ENCODE peak calls at places on chromosomes 4 and X, in seven cellular contexts. U is HS-5; C is WERI-Rb-1; N is B cell; V is GM13976; I is fibroblast of the conjunctiva; O is activated CD8-positive, alpha-beta memory T cell treated with anti-CD3 and anti-CD28 coated beads for 48 hours. S is an unnamed sample.

GRCh38 chrX:104270916-104271512 is 16.3 kb upstream of the ESX1 start:
- DNase-seq in I (peak; percentile 22), N (no peak), V (peak; percentile 24), U (peak; percentile 3), O (no peak), C (peak; percentile 36), S (no peak)

GRCh38 chr4:76689079-76689817 is 208.7 kb downstream of the SOWAHB start:
- DNase-seq in O (no peak), N (peak; percentile 54), U (no peak), C (peak; percentile 73), V (peak; percentile 65), I (no peak), S (no peak)

GRCh38 chrX:18873189-18873791 is 110.6 kb downstream of the PHKA2 start:
- DNase-seq in O (no peak), C (no peak), U (peak; percentile 37), N (no peak), I (peak; percentile 50), V (no peak), S (no peak)

GRCh38 chr4:121189811-121190210 is 25.7 kb upstream of the TNIP3 start:
- DNase-seq in C (no peak), O (no peak), I (no peak), V (no peak), U (no peak), N (no peak), S (no peak)

GRCh38 chr4:169582203-169582602 is 30.2 kb downstream of the NEK1 start:
- DNase-seq in N (no peak), C (no peak), O (no peak), I (no peak), V (no peak), U (no peak), S (no peak)

GRCh38 chr4:141713771-141714445 is 77.5 kb downstream of the IL15 start:
- DNase-seq in C (no peak), N (no peak), U (peak; percentile 48), O (no peak), I (no peak), V (no peak), S (no peak)

GRCh38 chr4:4585012-4585670 is 43.3 kb upstream of the STX18 start:
- DNase-seq in N (no peak), V (no peak), U (peak; percentile 76), O (no peak), I (peak; percentile 52), C (no peak), S (no peak)

GRCh38 chrX:139058831-139059495 is 347.4 kb upstream of the FGF13 start:
- DNase-seq in U (peak; percentile 8), V (no peak), N (no peak), C (no peak), O (no peak), I (no peak), S (no peak)

GRCh38 chrX:150451953-150452352 is 88.8 kb downstream of the MAMLD1 start:
- DNase-seq in N (no peak), C (no peak), O (no peak), V (no peak), U (no peak), I (no peak), S (no peak)